ENCODE peak calls at places on chromosomes 4 and X, in six cellular contexts. L is upper lobe of left lung, D is uterus, F is heart left ventricle, Y is esophagus squamous epithelium, G is ovary. N is an unnamed sample. For H3K36me3, the result is how much of the 10 kb centered on the place peaks cover.

GRCh38 chr4:133190098-133190497 is 41.0 kb downstream of the PCDH10 start:
- DNase-seq in Y (no peak), D (no peak), L (no peak), G (no peak), F (no peak), N (no peak)

GRCh38 chrX:109886122-109886761 is 116.7 kb upstream of the TMEM164 start:
- DNase-seq in L (peak), F (no peak), Y (no peak), D (no peak), G (no peak), N (no peak)

GRCh38 chr4:109967798-109968520 is 55.3 kb downstream of the EGF start:
- DNase-seq in G (no peak), D (no peak), F (no peak), L (no peak), Y (no peak), N (no peak)

GRCh38 chrX:120014354-120015129 is 62.9 kb downstream of the RHOXF2B start:
- DNase-seq in Y (no peak), L (no peak), D (no peak), F (no peak), G (no peak), N (no peak)

GRCh38 chr4:119647558-119647957 is 19.0 kb upstream of the PDE5A start:
- DNase-seq in Y (no peak), G (no peak), F (no peak), D (no peak), L (no peak), N (no peak)

GRCh38 chr4:182265881-182266280 is 22.7 kb downstream of the TENM3 start:
- DNase-seq in G (no peak), Y (no peak), D (no peak), L (no peak), F (no peak), N (no peak)

GRCh38 chr4:38612996-38613395 is 51.0 kb upstream of the KLF3 start:
- DNase-seq in D (no peak), G (no peak), Y (no peak), F (no peak), L (no peak), N (no peak)

GRCh38 chrX:130060122-130061069 is 49.9 kb downstream of the ELF4 start:
- DNase-seq in G (peak), L (peak), Y (peak), D (peak), F (peak), N (peak)

GRCh38 chr4:41132055-41132683 is 82.2 kb downstream of the APBB2 start:
- DNase-seq in F (no peak), D (no peak), G (no peak), Y (no peak), L (no peak), N (no peak)

GRCh38 chrX:154541896-154542722 is 4.5 kb downstream of the G6PD start:
- DNase-seq in G (peak), F (peak), D (peak), Y (no peak), L (peak), N (no peak)

GRCh38 chr4:112127048-112127637 is 18.1 kb upstream of the FAM241A start:
- DNase-seq in L (no peak), Y (no peak), F (no peak), D (no peak), G (no peak), N (no peak)

GRCh38 chr4:112704991-112705845 is 68.3 kb downstream of the LARP7 start:
- DNase-seq in F (peak), D (peak), L (peak), G (peak), Y (no peak), N (no peak)

GRCh38 chrX:113305496-113305895 is 464.9 kb upstream of the AMOT start:
- DNase-seq in Y (no peak), G (no peak), F (no peak), L (no peak), D (no peak), N (no peak)

GRCh38 chr4:23068756-23069155 is 376.0 kb downstream of the GBA3 start:
- DNase-seq in F (no peak), D (no peak), G (no peak), L (no peak), Y (no peak), N (no peak)

GRCh38 chrX:72666451-72666850 is 47.7 kb downstream of the PHKA1 start:
- DNase-seq in L (no peak), Y (no peak), G (no peak), D (no peak), F (no peak), N (no peak)

GRCh38 chrX:72663737-72664136 is 50.4 kb downstream of the PHKA1 start:
- DNase-seq in F (no peak), G (no peak), D (no peak), L (no peak), Y (no peak), N (no peak)

GRCh38 chrX:72659726-72660125 is 54.4 kb downstream of the PHKA1 start:
- DNase-seq in G (no peak), Y (no peak), F (no peak), D (no peak), L (no peak), N (no peak)

DNA sequence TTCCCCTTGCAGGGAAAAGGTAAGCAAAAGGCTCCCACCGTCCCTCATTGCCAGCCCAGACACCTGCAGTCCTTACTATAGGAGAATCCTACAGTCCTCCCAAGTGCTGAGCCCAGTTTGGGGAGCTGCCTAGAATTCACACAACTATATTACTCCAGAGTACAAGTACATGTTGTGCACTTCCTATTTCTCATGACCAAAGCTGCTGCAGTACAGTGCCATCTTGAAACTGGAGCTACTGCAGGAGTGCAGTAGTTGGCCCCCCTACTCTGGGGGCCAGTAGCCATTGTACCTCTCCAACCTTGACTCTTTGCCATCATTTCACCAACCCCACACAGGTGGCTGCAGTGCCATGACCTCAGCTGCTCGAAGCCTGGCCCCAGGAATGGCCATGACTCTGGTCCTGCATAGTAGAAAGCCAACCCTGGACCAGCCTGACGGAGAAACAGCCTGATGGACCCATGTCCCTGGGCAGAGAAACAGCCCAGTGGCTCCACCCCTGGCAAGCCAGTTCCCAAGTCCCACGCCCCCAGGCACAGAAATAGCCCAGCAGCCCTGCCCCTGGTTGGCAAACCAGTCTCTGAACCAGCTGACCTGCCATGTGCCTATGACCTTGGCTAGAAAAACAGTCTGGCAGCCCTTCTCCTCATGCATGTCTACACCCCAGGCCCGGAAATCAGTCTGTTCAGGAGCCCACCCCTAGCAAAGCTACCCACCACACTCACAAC is 51.9 kb downstream of the PHKA1 start:
- DNase-seq in Y (no peak), G (no peak), D (no peak), F (peak), L (no peak), N (no peak)
- H3K36me3 ChIP-seq in Y (under half), G (under half), D (under half), F (under half), L (under half), N (under half)

DNA sequence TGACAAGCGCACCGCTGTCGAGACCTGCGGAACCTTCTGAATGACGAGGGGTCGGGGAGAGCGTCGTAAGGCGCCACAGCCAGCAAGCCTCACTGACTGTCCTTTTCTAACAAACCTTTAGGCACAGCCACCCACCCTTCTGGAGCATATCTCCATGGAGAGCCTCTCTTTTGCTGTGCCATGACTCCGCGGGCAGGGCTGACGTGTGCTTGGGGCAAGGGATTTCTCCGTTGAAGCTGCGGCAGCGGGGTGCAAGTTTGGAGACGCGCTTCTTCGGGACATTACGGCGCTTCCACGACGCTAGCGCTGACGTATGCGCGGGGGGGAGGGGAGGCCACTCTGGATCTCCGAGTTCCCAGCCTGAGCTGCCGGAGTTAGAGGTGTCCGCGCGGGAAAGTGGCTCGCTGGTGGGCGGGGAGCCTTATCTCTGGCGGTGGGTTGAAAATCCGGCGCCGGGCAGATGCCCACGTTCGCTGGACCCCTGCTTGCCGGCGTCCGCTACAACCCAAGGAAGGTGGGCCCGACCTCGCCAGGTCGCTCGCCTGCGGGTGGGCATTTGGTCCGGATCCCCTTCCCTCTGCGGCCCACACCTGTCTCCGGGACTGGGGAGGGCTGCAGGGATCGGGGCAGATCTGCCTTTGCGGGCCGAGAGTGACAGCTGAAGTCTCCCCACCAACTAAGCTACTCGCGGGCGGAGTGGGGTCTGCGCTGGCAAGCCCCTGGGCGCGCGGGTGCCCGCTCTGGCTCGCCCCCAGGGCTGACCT is 540 bp upstream of the SLC10A7 start:
- DNase-seq in D (peak), L (peak), G (peak), Y (peak), F (peak), N (peak)
- TF ChIP-seq POLR2A in D (peak), L (peak), G (peak), Y (no peak), F (peak), N (peak)

DNA sequence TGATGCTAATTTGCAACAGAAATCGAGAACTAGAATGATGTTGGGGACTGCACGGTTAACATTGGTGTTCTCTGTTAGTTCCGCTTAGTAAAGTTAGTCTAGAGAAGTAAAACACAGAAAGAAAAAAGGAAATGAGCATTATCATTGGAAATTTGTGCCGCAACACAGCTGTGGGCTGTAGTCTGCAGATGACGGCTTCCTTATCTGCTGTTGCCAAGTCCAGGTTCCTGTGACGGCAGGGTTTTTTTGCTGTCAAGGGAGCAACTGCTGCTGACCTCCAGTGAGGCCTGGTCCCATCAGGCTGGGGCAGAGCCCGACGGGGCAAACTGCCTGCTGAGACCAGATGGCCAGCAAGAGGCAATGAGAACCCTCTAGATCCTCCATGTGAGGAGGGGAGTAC is 38.9 kb upstream of the PHEX start:
- DNase-seq in Y (no peak), F (peak), G (no peak), L (peak), D (no peak), N (peak)
- H3K36me3 ChIP-seq in Y (under half), F (under half), G (under half), L (under half), D (under half), N (under half)

GRCh38 chrX:12999422-12999821 is 24.5 kb downstream of the TMSB4X start:
- DNase-seq in L (no peak), F (no peak), Y (no peak), G (no peak), D (no peak), N (peak)
- TF ChIP-seq POLR2A in L (no peak), F (no peak), Y (no peak), G (no peak), D (no peak), N (no peak)

DNA sequence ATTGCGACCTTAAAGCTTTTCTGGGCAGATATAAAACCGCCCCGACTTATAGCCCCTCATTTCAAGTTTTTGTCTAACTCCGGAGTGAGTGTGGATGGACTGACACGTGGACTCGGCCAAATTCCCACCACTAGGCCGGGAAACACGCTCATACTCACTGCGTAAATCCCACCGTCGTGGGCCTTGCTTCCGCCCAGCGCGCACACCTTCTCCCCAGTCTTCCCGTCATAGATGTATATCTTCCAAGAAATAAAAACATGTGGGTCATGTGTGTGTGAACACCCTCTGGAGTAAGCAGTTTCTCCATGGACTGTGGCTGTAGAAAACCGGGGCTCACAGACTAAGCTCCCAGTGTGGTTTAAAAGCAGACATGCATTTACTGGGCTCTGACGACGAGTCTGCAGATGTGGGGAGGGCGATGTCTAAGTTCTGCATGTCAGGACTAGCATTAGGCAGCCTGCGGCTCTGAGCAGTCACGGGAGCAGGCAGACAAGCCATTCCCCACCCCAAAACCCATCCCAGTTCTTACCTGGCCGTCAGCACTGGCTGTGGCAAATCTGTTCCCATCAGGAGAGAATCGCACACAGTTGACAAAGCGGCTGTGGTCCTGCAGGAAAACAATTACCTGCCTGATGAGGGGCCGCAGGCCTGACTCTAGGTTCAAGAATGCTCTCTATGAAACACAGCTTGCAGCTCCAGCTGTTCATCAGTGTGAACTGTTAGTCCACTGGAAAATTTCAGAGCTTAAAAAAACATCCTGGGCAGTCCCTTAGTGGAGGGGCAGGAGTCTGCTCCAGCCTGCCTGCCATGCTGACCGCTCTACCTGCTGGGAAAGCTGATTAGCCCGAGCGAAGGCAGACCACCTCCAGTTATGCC is 28.2 kb downstream of the WDR1 start:
- DNase-seq in G (peak), F (peak), Y (no peak), L (no peak), D (no peak), N (no peak)
- H3K36me3 ChIP-seq in G (under half), F (half or more), Y (half or more), L (half or more), D (under half), N (half or more)

DNA sequence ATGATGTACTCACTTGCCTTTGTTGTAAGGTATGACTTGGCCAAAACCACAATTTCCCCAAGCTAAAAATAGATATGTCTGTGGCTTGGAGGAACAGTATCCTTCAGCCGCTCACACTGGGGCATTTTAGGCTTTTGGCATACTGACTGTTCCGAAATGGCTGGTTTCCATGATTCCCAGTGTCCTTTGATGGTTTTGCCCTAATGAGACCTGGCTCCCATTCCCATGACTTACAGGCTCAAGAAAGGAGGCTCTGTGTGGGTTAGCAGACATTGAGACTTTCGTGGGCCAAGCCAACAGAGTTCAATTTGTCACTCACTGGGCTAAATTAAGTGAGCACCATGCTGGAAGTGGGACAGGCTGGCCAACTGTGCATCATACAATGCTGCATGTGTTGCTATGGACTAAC is 150.6 kb downstream of the CEP135 start:
- DNase-seq in G (no peak), Y (no peak), F (no peak), L (no peak), D (no peak), N (no peak)
- TF ChIP-seq POLR2A in G (no peak), Y (no peak), F (no peak), L (no peak), D (no peak), N (no peak)

GRCh38 chr4:2497324-2497723 is 28.4 kb downstream of the RNF4 start:
- DNase-seq in F (no peak), G (no peak), Y (no peak), L (no peak), D (no peak), N (no peak)

GRCh38 chr4:2489841-2490552 is 21.1 kb downstream of the RNF4 start:
- DNase-seq in D (no peak), L (no peak), G (no peak), F (no peak), Y (no peak), N (no peak)

GRCh38 chr4:2489081-2489805 is 20.3 kb downstream of the RNF4 start:
- DNase-seq in L (no peak), Y (no peak), D (no peak), G (no peak), F (no peak), N (no peak)

GRCh38 chr4:2494992-2495391 is 26.1 kb downstream of the RNF4 start:
- DNase-seq in F (peak), L (no peak), D (no peak), Y (no peak), G (no peak), N (no peak)

GRCh38 chr4:2492970-2493369 is 24.1 kb downstream of the RNF4 start:
- DNase-seq in Y (no peak), F (no peak), D (no peak), G (no peak), L (no peak), N (no peak)
- H3K36me3 ChIP-seq in Y (under half), F (under half), D (under half), G (under half), L (half or more), N (under half)

GRCh38 chr4:169070895-169071218 is 60.8 kb upstream of the CBR4 start:
- DNase-seq in G (no peak), D (no peak), F (no peak), Y (no peak), L (peak), N (no peak)
- TF ChIP-seq POLR2A in G (no peak), D (no peak), F (no peak), Y (no peak), L (no peak), N (no peak)

GRCh38 chr4:10099521-10100325 is 16.9 kb downstream of the WDR1 start:
- DNase-seq in D (no peak), L (no peak), G (no peak), F (no peak), Y (no peak), N (no peak)
- H3K36me3 ChIP-seq in D (under half), L (half or more), G (under half), F (under half), Y (under half), N (under half)

DNA sequence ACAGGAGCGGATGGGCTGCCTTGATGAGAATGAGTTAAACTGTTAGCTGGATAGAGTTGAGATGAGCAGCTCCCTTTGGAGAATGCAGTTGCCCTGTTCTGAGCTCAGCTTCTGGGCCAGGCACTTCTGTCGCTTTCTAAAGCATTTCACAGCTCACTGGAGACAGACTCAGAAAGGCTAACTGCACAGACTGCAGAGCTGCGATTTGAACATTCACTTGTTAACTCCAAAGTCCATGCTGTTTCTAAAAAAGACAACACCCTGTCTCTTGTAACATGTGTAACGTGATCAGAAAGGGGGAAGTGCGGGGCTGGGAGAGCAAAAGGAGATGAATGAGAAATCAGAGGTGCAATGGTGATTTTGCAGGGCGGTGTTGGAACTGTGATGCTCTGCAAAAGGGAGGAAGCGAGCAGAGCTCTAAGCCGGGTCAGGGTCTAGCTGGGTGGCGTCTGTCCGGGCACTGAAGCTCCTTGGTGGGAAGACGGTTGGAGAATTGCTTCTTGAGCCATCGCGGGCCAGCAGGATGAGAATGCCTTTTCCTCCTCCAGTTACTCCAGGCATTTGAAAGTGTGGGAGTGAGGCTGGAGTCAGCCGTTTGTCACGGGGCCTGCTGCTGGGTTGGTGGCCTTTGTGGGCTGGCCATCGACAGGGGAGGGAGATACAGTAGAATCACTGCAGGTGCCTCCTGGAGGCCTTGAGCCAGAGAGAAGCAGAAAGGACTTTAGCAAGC is 20.3 kb downstream of the TBC1D14 start:
- DNase-seq in Y (no peak), D (no peak), F (no peak), L (no peak), G (no peak), N (no peak)
- TF ChIP-seq POLR2A in Y (no peak), D (no peak), F (no peak), L (peak), G (no peak), N (no peak)

N was measured in Peyer's patch.